ENCODE peak calls at places on chromosomes 16 and 17, in eight cellular contexts. X is fibroblast of lung; F is left ventricle myocardium inferior; Q is cardiac muscle cell; R is breast epithelium; B is IMR-90; L is CD8-positive, alpha-beta memory T cell; O is uterus. P is an unnamed sample.

GRCh38 chr17:57286372-57287105 is 30.2 kb downstream of the MSI2 start:
- DNase-seq in X (no peak), F (no peak), Q (no peak), R (no peak), B (no peak), L (no peak), O (no peak), P (no peak)

GRCh38 chr16:50747206-50747956 is 5.5 kb downstream of the CYLD start:
- DNase-seq in X (peak; percentile 37), F (no peak), Q (peak; percentile 47), R (no peak), B (no peak), L (no peak), O (no peak), P (no peak)

GRCh38 chr16:19769239-19769638 is 51.2 kb downstream of the IQCK start:
- DNase-seq in X (no peak), F (no peak), Q (no peak), R (no peak), B (no peak), L (no peak), O (no peak), P (no peak)

GRCh38 chr16:54934536-54935410 is 4.1 kb downstream of the IRX5 start:
- DNase-seq in X (no peak), F (no peak), Q (no peak), R (peak; percentile 49), B (no peak), L (no peak), O (no peak), P (no peak)

GRCh38 chr16:67537636-67538591 is 9.3 kb downstream of the RIPOR1 start:
- DNase-seq in X (no peak), F (peak; percentile 79), Q (peak; percentile 52), R (no peak), B (no peak), L (peak; percentile 79), O (peak; percentile 58), P (peak; percentile 57)

GRCh38 chr16:84782841-84783240 is 36.9 kb upstream of the CRISPLD2 start:
- DNase-seq in X (no peak), F (no peak), Q (no peak), R (no peak), B (no peak), L (no peak), O (no peak), P (no peak)

GRCh38 chr17:27665549-27665948 is 34.6 kb downstream of the LGALS9 start:
- DNase-seq in X (no peak), F (no peak), Q (no peak), R (no peak), B (no peak), L (no peak), O (no peak), P (no peak)

GRCh38 chr17:81950501-81950900 is 3.5 kb upstream of the MYADML2 start:
- DNase-seq in X (no peak), F (no peak), Q (no peak), R (no peak), B (no peak), L (no peak), O (no peak), P (no peak)

GRCh38 chr17:77115947-77116346 is 24.8 kb upstream of the SEC14L1 start:
- DNase-seq in X (no peak), F (no peak), Q (no peak), R (no peak), B (no peak), L (no peak), O (no peak), P (no peak)

GRCh38 chr17:77117415-77117814 is 23.4 kb upstream of the SEC14L1 start:
- DNase-seq in X (peak; percentile 38), F (no peak), Q (peak; percentile 60), R (no peak), B (no peak), L (no peak), O (no peak), P (no peak)

GRCh38 chr17:77118251-77118928 is 22.4 kb upstream of the SEC14L1 start:
- DNase-seq in X (no peak), F (peak; percentile 28), Q (peak; percentile 59), R (no peak), B (no peak), L (no peak), O (no peak), P (no peak)

GRCh38 chr17:77115510-77115909 is 25.3 kb upstream of the SEC14L1 start:
- DNase-seq in X (no peak), F (no peak), Q (peak; percentile 64), R (no peak), B (no peak), L (no peak), O (no peak), P (no peak)

GRCh38 chr17:77116371-77116860 is 24.4 kb upstream of the SEC14L1 start:
- DNase-seq in X (no peak), F (no peak), Q (no peak), R (no peak), B (no peak), L (no peak), O (no peak), P (no peak)
- H3K4me1 ChIP-seq in X (no peaks in the 10 kb centered on the region), F (peaks cover 70% of the 10 kb centered on the region), Q (peaks cover 4% of the 10 kb centered on the region), R (peaks cover 10% of the 10 kb centered on the region), B (peaks cover 5% of the 10 kb centered on the region), L (no peaks in the 10 kb centered on the region), O (peaks cover 14% of the 10 kb centered on the region), P (no peaks in the 10 kb centered on the region)

GRCh38 chr17:66369830-66370229 is 67.4 kb downstream of the PRKCA start:
- DNase-seq in X (no peak), F (no peak), Q (no peak), R (no peak), B (no peak), L (no peak), O (no peak), P (no peak)

GRCh38 chr17:66365903-66366302 is 63.5 kb downstream of the PRKCA start:
- DNase-seq in X (no peak), F (no peak), Q (no peak), R (no peak), B (no peak), L (no peak), O (no peak), P (no peak)

GRCh38 chr17:66364508-66365203 is 62.2 kb downstream of the PRKCA start:
- DNase-seq in X (no peak), F (no peak), Q (no peak), R (no peak), B (no peak), L (no peak), O (no peak), P (no peak)

GRCh38 chr17:66367112-66367511 is 64.7 kb downstream of the PRKCA start:
- DNase-seq in X (no peak), F (no peak), Q (no peak), R (no peak), B (no peak), L (no peak), O (no peak), P (no peak)

DNA sequence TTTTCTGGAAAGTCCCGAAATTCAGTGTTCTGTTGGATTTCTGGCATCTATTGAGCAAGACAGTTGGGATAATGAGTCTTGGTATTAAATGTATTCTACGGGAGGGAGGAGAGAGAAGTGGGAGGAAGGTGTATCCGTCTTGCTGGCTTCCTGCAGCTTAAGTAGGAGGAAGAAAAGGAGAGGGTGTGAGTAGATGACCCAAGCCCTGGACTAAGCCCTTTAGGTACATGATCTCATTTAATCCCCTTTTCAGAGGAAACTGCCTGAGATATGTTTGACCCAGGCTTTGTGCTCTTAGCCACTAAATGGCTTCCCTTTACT is 62.8 kb downstream of the PRKCA start:
- DNase-seq in X (no peak), F (no peak), Q (peak; percentile 29), R (no peak), B (no peak), L (no peak), O (no peak), P (no peak)
- H3K4me3 ChIP-seq in X (no peak overlapping the region), F (no peak overlapping the region), Q (no peak overlapping the region), R (no peak overlapping the region), B (no peak overlapping the region), L (no peak overlapping the region), O (no peak overlapping the region), P (no peak overlapping the region)

GRCh38 chr17:79799174-79799537 is 2.3 kb upstream of the CBX8 start:
- DNase-seq in X (no peak), F (no peak), Q (no peak), R (no peak), B (no peak), L (no peak), O (no peak), P (no peak)

GRCh38 chr17:79802039-79802735 is 5.3 kb upstream of the CBX8 start:
- DNase-seq in X (no peak), F (no peak), Q (no peak), R (no peak), B (no peak), L (no peak), O (no peak), P (no peak)

GRCh38 chr17:79801156-79802038 is 4.5 kb upstream of the CBX8 start:
- DNase-seq in X (no peak), F (no peak), Q (no peak), R (no peak), B (no peak), L (no peak), O (no peak), P (no peak)

GRCh38 chr17:79799538-79800324 is 2.9 kb upstream of the CBX8 start:
- DNase-seq in X (no peak), F (no peak), Q (no peak), R (no peak), B (no peak), L (no peak), O (no peak), P (no peak)

DNA sequence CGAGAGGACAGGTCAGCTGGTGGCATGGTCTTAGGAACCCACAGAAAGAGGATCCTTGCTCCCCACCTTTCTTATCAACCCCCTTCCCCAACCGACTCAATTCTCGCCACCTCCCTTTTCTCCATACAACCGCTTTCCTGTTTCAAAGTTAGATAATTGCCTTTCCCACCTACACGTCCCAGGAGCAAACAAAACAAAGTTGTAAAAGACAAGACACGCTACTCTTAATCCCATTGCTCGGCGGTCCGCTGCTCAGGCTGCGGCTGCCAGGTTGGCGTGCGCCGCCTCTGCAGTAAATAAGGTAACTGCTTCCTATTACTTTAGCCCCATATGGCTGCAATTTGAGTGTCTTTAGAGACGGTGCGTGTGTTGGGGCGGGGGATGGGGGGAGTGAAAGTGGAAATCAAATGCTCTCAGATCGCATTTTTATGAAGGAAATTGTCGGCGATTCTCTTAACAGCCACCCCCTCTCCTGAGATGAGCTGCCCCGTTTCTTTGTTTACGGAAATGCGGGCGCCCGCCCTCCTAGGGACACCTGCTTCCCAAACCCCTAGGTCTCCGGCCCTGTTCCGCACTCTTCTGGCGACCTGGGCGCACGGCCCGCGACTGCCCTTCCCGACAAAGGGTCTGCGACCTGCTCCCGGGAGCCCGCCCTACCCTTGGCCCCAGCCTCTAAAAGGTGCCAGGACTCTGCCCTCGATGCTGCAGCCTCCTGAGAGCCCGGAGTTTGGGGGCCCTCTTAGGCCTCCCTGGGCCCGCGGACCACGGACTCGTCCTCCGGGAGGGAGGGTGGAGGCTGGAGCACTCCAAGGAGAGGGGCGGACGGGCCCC is 3.7 kb upstream of the CBX8 start:
- DNase-seq in X (peak; percentile 57), F (no peak), Q (peak; percentile 63), R (no peak), B (peak; percentile 39), L (no peak), O (no peak), P (peak; percentile 74)
- H3K4me1 ChIP-seq in X (peaks cover 5% of the 10 kb centered on the region), F (peaks cover 75% of the 10 kb centered on the region), Q (peaks cover 3% of the 10 kb centered on the region), R (peaks cover 41% of the 10 kb centered on the region), B (peaks cover 5% of the 10 kb centered on the region), L (peaks cover 78% of the 10 kb centered on the region), O (no peaks in the 10 kb centered on the region), P (peaks cover 26% of the 10 kb centered on the region)

DNA sequence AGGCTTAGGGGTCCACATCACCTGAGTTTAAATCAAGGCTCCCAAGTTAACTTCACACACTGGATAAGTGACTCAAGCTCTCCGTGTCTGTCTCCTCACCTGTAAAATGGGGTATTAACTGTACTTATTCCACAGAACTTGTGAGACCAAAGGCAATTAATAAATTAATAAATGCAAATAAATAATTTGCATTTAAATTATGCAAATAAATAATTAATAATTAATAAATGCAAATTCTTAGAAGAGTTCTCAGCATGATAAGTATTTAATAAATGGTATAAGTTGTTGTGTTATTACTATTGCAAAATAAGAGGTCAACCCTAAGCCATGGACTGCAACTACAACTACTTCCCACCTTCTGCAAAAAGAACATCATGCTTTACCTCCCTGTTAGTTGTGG is 13.7 kb upstream of the CXCL16 start:
- DNase-seq in X (no peak), F (no peak), Q (no peak), R (no peak), B (no peak), L (no peak), O (no peak), P (no peak)
- H3K4me3 ChIP-seq in X (no peak overlapping the region), F (no peak overlapping the region), Q (no peak overlapping the region), R (no peak overlapping the region), B (no peak overlapping the region), L (no peak overlapping the region), O (no peak overlapping the region), P (no peak overlapping the region)